ENCODE peak calls at places on chromosomes 7 and 10, in five cellular contexts. A is NCI-H1930, M is NCI-H2081, T is anterior cingulate cortex, X is IMR-90. B is an unnamed sample.

GRCh38 chr7:154990964-154991514 is 11.9 kb downstream of the PAXIP1 start:
- DNase-seq in X (no peak), M (no peak), A (no peak), T (no peak), B (no peak)

GRCh38 chr10:66917104-66917503 is 8.7 kb upstream of the LRRTM3 start:
- DNase-seq in A (no peak), M (no peak), X (no peak), T (no peak), B (no peak)

GRCh38 chr7:106152313-106152665 is 40.2 kb upstream of the SYPL1 start:
- DNase-seq in M (no peak), X (no peak), A (no peak), T (no peak), B (no peak)

GRCh38 chr7:155256761-155257481 is 40.8 kb upstream of the INSIG1 start:
- DNase-seq in M (no peak), X (no peak), A (no peak), T (no peak), B (no peak)

GRCh38 chr10:131059881-131060280 is 251.6 kb downstream of the TCERG1L start:
- DNase-seq in A (no peak), M (no peak), T (no peak), X (no peak), B (no peak)

GRCh38 chr10:62617702-62618451 is 186.6 kb upstream of the ADO start:
- DNase-seq in X (no peak), A (no peak), M (no peak), T (no peak), B (no peak)

GRCh38 chr10:97534746-97535367 is 36.1 kb downstream of the UBTD1 start:
- DNase-seq in X (no peak), M (no peak), T (peak), A (no peak), B (peak)

GRCh38 chr10:91389636-91390512 is 20.3 kb upstream of the HECTD2 start:
- DNase-seq in X (peak), M (peak), A (no peak), T (no peak), B (peak)

GRCh38 chr10:30215131-30215530 is 133.9 kb downstream of the MTPAP start:
- DNase-seq in A (no peak), M (no peak), T (no peak), X (peak), B (no peak)